ENCODE peak calls at places on chromosomes 3 and 15, in four cellular contexts. I, L, G and U are unnamed samples. For H3K27me3, the result is how much of the 10 kb centered on the place peaks cover.

GRCh38 chr3:51710631-51711351 is 3.9 kb downstream of the GRM2 start:
- DNase-seq in G (peak), L (no peak), I (no peak), U (no peak)

GRCh38 chr3:15682766-15683165 is 81.2 kb downstream of the BTD start:
- DNase-seq in G (no peak), L (no peak), I (no peak), U (no peak)

GRCh38 chr3:72380193-72380592 is 468.1 kb downstream of the SHQ1 start:
- DNase-seq in L (no peak), G (peak), I (no peak), U (no peak)

GRCh38 chr3:194274424-194275085 is 76.6 kb downstream of the CPN2 start:
- DNase-seq in I (no peak), G (peak), L (no peak), U (no peak)

GRCh38 chr15:78943692-78944091 is 1.2 kb downstream of the CTSH start:
- DNase-seq in G (peak), I (no peak), L (no peak), U (no peak)

GRCh38 chr3:128076783-128077624 is 24.8 kb downstream of the SEC61A1 start:
- DNase-seq in I (peak), G (peak), L (no peak), U (peak)

GRCh38 chr3:15645740-15646490 is 44.4 kb downstream of the BTD start:
- DNase-seq in G (no peak), L (no peak), I (peak), U (no peak)

GRCh38 chr3:168877899-168878298 is 782.2 kb upstream of the GOLIM4 start:
- DNase-seq in L (no peak), I (no peak), G (no peak), U (no peak)

GRCh38 chr3:4421121-4421520 is 45.9 kb downstream of the SUMF1 start:
- DNase-seq in L (no peak), G (no peak), I (no peak), U (no peak)

GRCh38 chr3:62007036-62007435 is 366.3 kb downstream of the FEZF2 start:
- DNase-seq in I (no peak), L (no peak), G (no peak), U (no peak)

GRCh38 chr3:193915099-193915498 is 220.8 kb upstream of the HES1 start:
- DNase-seq in L (no peak), I (no peak), G (no peak), U (no peak)

GRCh38 chr15:25268166-25268565 is 170.7 kb downstream of the UBE3A start:
- DNase-seq in L (no peak), I (no peak), G (peak), U (no peak)

GRCh38 chr3:31613131-31613626 is 80.5 kb downstream of the STT3B start:
- DNase-seq in G (no peak), L (no peak), I (no peak), U (no peak)

GRCh38 chr15:60272623-60273022 is 125.2 kb downstream of the ANXA2 start:
- DNase-seq in I (no peak), G (no peak), L (no peak), U (no peak)

GRCh38 chr3:43307226-43307625 is 20.9 kb downstream of the SNRK start:
- DNase-seq in G (no peak), I (no peak), L (no peak), U (no peak)

GRCh38 chr3:62531981-62532380 is 158.6 kb upstream of the FEZF2 start:
- DNase-seq in I (no peak), G (no peak), L (no peak), U (no peak)

GRCh38 chr15:61794881-61795280 is 265.4 kb downstream of the VPS13C start:
- DNase-seq in G (no peak), L (no peak), I (no peak), U (no peak)

GRCh38 chr3:195203631-195204030 is 67.3 kb downstream of the XXYLT1 start:
- DNase-seq in G (no peak), I (no peak), L (no peak), U (no peak)

GRCh38 chr3:120349819-120350125 is 618 bp upstream of the LRRC58 start:
- DNase-seq in G (no peak), L (no peak), I (no peak), U (no peak)

GRCh38 chr3:123412076-123412475 is 36.8 kb downstream of the ADCY5 start:
- DNase-seq in I (no peak), L (no peak), G (no peak), U (no peak)

GRCh38 chr3:39095778-39096177 is 11.6 kb downstream of the GORASP1 start:
- DNase-seq in L (no peak), G (no peak), I (no peak), U (no peak)

GRCh38 chr3:147360936-147361670 is 45.2 kb downstream of the ZIC4 start:
- DNase-seq in L (no peak), G (peak), I (no peak), U (no peak)

GRCh38 chr3:182811269-182811596 is 17.9 kb downstream of the ATP11B start:
- DNase-seq in G (no peak), I (no peak), L (no peak), U (no peak)

GRCh38 chr3:182812123-182812522 is 18.8 kb downstream of the ATP11B start:
- DNase-seq in L (no peak), I (no peak), G (no peak), U (no peak)

GRCh38 chr3:182808041-182808765 is 14.9 kb downstream of the ATP11B start:
- DNase-seq in I (no peak), G (no peak), L (no peak), U (no peak)

GRCh38 chr3:182809523-182809922 is 16.2 kb downstream of the ATP11B start:
- DNase-seq in G (no peak), L (no peak), I (no peak), U (no peak)

DNA sequence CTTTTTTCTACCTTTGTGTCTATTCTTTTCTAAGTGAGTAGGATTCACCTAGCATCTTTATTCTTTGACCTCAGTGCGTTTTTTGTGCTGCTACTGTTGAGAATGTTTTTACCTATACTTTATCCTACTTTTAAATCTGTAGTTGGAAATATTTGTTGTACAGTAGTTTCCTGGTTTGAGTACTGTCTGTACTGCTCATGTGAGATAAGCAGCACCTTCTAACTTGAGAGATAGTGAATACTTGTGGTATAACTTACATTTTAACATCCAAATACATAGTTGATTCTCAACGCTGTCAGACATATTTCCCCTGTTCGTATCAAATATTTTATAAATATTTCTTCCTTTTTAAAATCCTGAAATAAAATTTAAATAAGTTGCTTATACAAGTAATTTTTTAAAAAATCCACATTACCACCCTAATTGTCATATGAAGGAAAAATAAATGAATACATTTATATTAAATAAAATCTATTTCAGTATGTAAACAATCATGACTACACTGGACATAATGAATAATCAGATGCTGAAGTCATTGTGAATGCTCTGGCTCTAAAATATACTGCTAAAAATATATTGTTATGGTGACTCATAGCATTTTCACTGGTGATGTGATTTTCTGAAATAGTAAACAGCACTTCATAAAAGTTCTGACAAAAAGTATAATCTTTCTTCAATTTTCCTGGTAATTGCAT is 17.4 kb downstream of the ATP11B start:
- DNase-seq in L (no peak), G (no peak), I (no peak), U (no peak)
- H3K27me3 ChIP-seq in L (under half), G (under half), I (under half), U (under half)

DNA sequence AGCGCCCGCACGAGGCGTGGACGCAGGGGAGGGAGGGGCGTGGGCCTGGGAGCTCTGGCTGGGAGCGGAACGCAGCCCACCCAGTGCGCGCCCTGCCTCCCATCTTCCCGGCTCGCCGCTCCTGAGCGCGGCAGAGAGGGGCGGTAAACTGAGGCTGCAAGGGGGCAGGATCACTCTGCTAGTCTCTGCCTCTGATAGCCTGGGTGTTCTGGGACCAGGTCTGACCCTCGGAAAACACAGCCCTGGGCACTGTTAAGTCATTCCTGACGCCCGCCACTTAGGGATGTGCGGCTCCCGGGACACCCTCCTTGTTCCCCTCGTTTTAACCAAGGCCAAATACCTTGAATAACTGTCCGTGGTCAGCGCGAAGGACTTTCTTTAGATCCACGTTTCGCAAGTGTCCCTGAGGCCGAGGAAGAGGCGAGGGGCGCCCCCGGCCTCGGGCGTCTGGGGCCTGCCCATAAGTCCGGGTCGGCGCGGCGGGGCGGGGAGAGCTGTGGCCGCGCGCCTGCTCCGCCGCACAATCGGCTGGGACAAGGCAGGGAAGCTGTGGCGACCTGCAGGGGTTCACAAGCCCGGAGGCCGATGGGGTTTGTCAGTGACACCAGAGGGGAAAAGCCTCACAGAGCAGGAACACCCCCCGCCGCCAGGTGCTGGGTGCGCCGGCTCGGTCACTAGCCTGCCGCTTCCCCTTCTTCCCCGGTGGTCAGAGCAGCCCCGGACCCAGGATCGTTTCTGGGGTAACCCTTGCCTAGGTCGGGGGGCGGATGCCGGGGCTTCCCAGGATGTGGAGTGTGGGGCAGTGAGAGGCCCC is 1.5 kb downstream of the ITPKA start:
- DNase-seq in L (no peak), I (no peak), G (peak), U (no peak)
- H3K27me3 ChIP-seq in L (under half), I (under half), G (half or more), U (half or more)

GRCh38 chr15:29522373-29523276 is 253.0 kb upstream of the NSMCE3 start:
- DNase-seq in G (no peak), I (no peak), L (no peak), U (no peak)

GRCh38 chr15:29518442-29518841 is 248.8 kb upstream of the NSMCE3 start:
- DNase-seq in L (peak), G (no peak), I (no peak), U (peak)

GRCh38 chr15:29514931-29515330 is 245.3 kb upstream of the NSMCE3 start:
- DNase-seq in I (no peak), G (no peak), L (no peak), U (no peak)

GRCh38 chr15:29516929-29517328 is 247.3 kb upstream of the NSMCE3 start:
- DNase-seq in G (no peak), I (no peak), L (no peak), U (no peak)

GRCh38 chr15:29517829-29518228 is 248.2 kb upstream of the NSMCE3 start:
- DNase-seq in I (no peak), G (no peak), L (no peak), U (no peak)
- H3K27me3 ChIP-seq in I (under half), G (under half), L (under half), U (under half)

DNA sequence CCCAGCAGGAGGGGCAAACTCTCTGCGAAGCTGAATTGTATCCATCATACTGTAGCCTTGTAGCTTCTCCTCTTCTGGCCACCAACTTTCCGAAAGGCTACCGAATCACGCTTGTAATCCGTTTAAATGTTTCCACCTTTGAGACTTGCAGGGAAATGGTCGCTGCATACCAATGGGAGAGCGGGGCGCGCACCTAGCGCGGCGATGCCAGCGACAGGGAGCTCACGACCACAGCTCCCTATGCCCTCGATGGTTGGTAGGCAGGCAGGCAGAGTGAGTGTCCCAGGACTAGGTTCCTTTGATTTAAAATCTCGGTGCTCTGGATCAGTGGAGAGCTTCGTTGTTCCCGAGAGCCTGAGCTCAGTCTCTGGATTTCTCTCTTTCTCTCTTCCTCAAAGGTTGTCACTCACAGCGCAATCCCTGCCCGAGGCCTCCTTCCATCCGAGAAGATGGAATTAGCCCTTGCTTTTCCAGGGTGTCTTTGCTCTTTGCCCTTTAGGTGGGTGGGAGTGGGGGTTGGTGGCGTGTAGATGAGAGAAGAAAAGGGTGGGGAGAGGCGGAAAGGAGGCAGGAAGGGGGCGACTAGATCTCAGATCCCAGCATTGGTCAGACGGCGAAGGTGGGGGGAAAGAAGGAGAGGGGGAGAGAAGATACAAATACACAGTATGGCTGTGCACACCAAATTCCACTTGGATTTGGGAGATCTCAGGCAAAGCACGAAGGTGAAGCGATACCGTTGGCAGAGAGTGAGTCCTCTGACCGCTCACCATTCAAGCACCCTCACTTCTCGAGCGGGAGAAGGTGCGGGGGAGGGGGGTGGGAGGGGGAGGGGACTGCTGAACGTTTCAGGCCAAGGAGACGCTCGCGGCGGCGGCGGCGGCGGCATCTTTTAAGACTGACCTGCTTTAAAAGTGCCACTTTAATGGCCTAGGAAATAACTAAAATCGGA is at the start of gene SLITRK3:
- DNase-seq in L (no peak), I (no peak), G (peak), U (no peak)
- H3K27me3 ChIP-seq in L (half or more), I (under half), G (half or more), U (half or more)

DNA sequence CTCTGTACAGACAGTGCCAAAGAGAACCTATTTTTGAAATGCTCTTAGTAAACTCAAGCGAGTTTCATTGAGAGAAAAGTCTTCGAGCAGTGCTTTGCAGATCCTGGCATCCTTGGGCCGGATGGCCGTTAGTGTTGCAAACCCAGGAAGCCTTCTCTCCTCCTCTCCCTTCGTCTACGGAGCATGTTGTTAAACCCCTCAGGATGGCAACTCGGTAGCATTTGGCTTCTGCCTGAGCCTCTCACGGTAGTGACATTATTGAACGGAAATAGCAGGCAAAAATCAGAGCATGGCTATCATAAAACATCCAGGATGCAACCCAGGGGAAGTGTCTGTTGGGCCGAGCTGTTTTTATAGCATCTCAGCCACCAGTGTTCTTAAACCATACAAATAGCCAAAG is 6.7 kb upstream of the SEC13 start:
- DNase-seq in L (no peak), I (no peak), G (no peak), U (no peak)
- H3K27me3 ChIP-seq in L (under half), I (under half), G (half or more), U (half or more)

GRCh38 chr15:68441045-68441743 is 9.2 kb upstream of the ITGA11 start:
- DNase-seq in G (no peak), I (no peak), L (no peak), U (no peak)
- H3K27me3 ChIP-seq in G (under half), I (under half), L (under half), U (under half)

DNA sequence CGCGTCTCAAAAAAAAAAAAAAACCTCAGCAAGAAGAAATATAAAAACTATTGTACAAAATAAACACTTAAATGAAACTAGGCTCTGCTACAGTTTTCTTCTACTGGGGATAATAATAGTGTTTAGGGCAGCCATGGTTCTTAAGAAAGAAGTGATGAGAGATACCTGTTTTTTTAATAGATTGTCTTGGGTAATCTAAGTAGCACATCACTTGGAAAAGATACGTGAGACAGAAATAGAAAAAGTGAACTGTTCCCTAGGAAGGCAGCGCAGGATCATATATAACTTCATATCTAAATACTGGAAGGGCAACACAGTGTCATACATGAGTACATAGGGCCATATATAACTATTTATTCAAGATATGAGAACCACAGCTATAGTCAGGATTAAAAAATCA is 11.9 kb downstream of the GOLGB1 start:
- DNase-seq in L (no peak), I (no peak), G (no peak), U (no peak)
- H3K27me3 ChIP-seq in L (under half), I (under half), G (under half), U (under half)

DNA sequence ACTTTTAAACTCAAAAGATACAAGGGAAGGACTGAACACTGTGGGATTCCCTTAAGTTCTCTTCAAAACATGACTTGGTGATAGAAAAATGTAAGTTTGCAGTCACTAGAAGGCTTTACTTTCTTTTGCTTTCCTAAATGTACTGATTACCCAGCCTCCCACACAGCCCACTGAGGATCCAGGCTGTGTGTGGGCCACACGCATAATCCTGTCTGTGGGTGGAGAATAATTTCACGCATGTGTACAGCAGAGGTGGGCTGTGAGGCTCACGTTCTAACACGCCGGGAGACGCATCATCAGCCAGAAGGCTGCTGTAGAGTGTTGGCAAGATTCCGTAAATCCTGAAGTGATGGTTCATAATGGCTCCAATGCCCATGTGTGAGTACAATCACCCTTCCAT is 165.5 kb downstream of the CLSTN2 start:
- DNase-seq in I (no peak), G (no peak), L (no peak), U (no peak)
- H3K27me3 ChIP-seq in I (under half), G (under half), L (under half), U (under half)